ENCODE peak calls at places on chromosomes 7 and 10, in nine cellular contexts. I is Panc1, Q is HCT116, O is HL-60, G is A549, A is K562, N is HepG2, Z is SK-N-SH, E is GM12878. M is an unnamed sample.

GRCh38 chr7:20598479-20599419 is 16.7 kb upstream of the ABCB5 start:
- DNase-seq in N (peak; percentile 35), G (peak; percentile 71), O (peak; percentile 54), I (peak; percentile 67), Z (peak; percentile 59), A (peak; percentile 27), E (peak; percentile 43), Q (peak; percentile 48), M (peak; percentile 75)

GRCh38 chr10:101602767-101603398 is 14.8 kb downstream of the DPCD start:
- DNase-seq in O (peak; percentile 62), E (peak; percentile 40), I (peak; percentile 70), N (peak; percentile 70), Z (peak; percentile 84), Q (peak; percentile 71), G (peak; percentile 79), A (peak; percentile 72), M (peak; percentile 95)

GRCh38 chr10:88227342-88228018 is 355.6 kb downstream of the RNLS start:
- DNase-seq in Z (peak; percentile 26), A (no peak), G (peak; percentile 19), E (no peak), O (no peak), Q (no peak), N (no peak), I (no peak), M (no peak)

GRCh38 chr7:102220929-102221850 is 65.5 kb upstream of the SH2B2 start:
- DNase-seq in A (no peak), E (no peak), Q (no peak), N (no peak), I (no peak), G (no peak), Z (no peak), O (no peak), M (no peak)

GRCh38 chr7:74479961-74480829 is 26.5 kb downstream of the GTF2IRD1 start:
- DNase-seq in G (no peak), I (no peak), O (no peak), N (peak; percentile 62), Q (no peak), A (no peak), E (no peak), Z (peak; percentile 95), M (peak; percentile 89)

GRCh38 chr10:112421731-112422130 is 25.0 kb downstream of the ZDHHC6 start:
- DNase-seq in Z (no peak), Q (no peak), N (no peak), I (no peak), O (no peak), A (no peak), E (no peak), G (no peak), M (no peak)

GRCh38 chr10:132432176-132432540 is 35.2 kb downstream of the PWWP2B start:
- DNase-seq in O (no peak), G (no peak), E (no peak), A (no peak), I (no peak), Q (no peak), N (no peak), Z (peak; percentile 28), M (no peak)

GRCh38 chr7:67525588-67525987 is 529.0 kb downstream of the TYW1 start:
- DNase-seq in A (no peak), N (no peak), Z (no peak), I (no peak), E (no peak), Q (no peak), O (no peak), G (no peak), M (no peak)

GRCh38 chr7:113321201-113321600 is 202.8 kb upstream of the SMIM30 start:
- DNase-seq in Q (no peak), G (no peak), E (no peak), A (no peak), O (no peak), Z (no peak), I (no peak), N (no peak), M (no peak)

GRCh38 chr7:107788662-107789061 is 14.4 kb downstream of the SLC26A3 start:
- DNase-seq in I (no peak), G (no peak), Q (no peak), O (no peak), N (no peak), A (no peak), E (no peak), Z (no peak), M (no peak)

GRCh38 chr10:49408437-49409306 is 12.8 kb upstream of the DRGX start:
- DNase-seq in Z (no peak), Q (peak; percentile 16), G (no peak), E (no peak), A (peak; percentile 71), N (peak; percentile 20), I (no peak), O (peak; percentile 28), M (peak; percentile 74)

GRCh38 chr7:50449501-50449880 is 659 bp downstream of the FIGNL1 start:
- DNase-seq in Q (no peak), Z (no peak), N (no peak), E (no peak), A (no peak), G (no peak), I (no peak), O (no peak), M (no peak)

GRCh38 chr7:155188357-155188756 is 109.3 kb upstream of the INSIG1 start:
- DNase-seq in Z (no peak), N (no peak), Q (no peak), A (no peak), G (no peak), O (no peak), E (no peak), I (no peak), M (no peak)

DNA sequence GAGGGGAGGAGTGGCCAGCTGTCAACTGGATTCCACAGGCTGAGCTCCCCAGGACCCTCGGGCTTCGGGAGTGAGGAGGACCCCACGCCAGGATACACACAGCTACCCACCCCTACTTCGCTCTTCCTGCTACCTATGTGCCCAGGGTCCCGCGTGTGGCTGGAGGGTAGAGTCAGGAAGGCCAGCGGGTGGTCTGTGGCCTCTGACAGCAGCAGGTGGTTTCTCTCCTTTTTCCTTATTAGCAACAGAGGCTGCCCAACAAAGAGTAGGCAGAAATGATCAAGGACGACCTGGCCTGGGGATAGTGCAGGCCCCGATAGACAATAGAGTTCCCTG is 1.1 kb upstream of the KCNMA1 start:
- DNase-seq in G (no peak), I (no peak), E (no peak), Q (no peak), N (no peak), O (no peak), Z (no peak), A (no peak), M (peak; percentile 23)
- H3K27ac ChIP-seq in G (peak overlapping the region; percentile 83), I (peak overlapping the region; percentile 59), E (no peak overlapping the region), Q (no peak overlapping the region), N (no peak overlapping the region), O (no peak overlapping the region), Z (no peak overlapping the region), A (no peak overlapping the region), M (no peak overlapping the region)

GRCh38 chr10:125190414-125190813 is 30.1 kb upstream of the CTBP2 start:
- DNase-seq in E (no peak), G (no peak), O (no peak), A (no peak), I (no peak), N (no peak), Q (no peak), Z (no peak), M (no peak)

GRCh38 chr10:125187238-125188194 is 27.2 kb upstream of the CTBP2 start:
- DNase-seq in E (no peak), N (no peak), Z (no peak), I (no peak), O (no peak), G (no peak), Q (no peak), A (no peak), M (no peak)

GRCh38 chr10:125186431-125187170 is 26.2 kb upstream of the CTBP2 start:
- DNase-seq in G (no peak), Z (no peak), A (no peak), Q (no peak), E (no peak), N (no peak), I (no peak), O (no peak), M (no peak)

GRCh38 chr10:125190961-125191360 is 30.6 kb upstream of the CTBP2 start:
- DNase-seq in O (no peak), Z (no peak), Q (no peak), A (no peak), I (no peak), G (no peak), E (no peak), N (no peak), M (no peak)

DNA sequence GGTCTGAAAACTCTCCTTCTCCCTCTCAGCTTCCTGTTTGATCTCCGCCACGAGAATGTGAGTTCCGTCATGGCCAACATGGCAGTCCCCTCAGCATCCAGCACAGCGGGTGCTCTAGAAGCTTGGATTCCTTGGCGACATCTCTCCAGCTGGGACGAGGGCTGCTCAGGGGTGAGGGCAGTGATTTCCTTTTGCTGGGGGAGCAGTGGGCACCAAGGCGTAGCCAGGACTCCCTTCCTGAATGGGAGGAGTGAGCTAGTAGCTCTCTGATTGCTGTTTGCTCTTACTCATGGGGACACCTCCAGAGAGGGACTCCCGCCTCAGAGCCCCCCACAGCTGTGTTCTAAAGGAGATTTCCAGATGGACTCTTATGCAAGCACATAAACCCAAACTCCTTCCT is 28.8 kb upstream of the CTBP2 start:
- DNase-seq in E (no peak), O (no peak), N (no peak), G (no peak), A (no peak), Z (no peak), I (no peak), Q (no peak), M (no peak)
- TF ChIP-seq REST in E (no peak), O (no peak), N (no peak), G (no peak), A (no peak), Z (no peak), I (no peak), Q (no peak), M (no peak)

GRCh38 chr10:50416181-50416824 is 165.0 kb upstream of the ASAH2 start:
- DNase-seq in G (peak; percentile 49), E (no peak), Q (no peak), N (no peak), A (no peak), O (no peak), Z (peak; percentile 17), I (no peak), M (no peak)
- H3K27ac ChIP-seq in G (no peak overlapping the region), E (peak overlapping the region; percentile 79), Q (no peak overlapping the region), N (peak overlapping the region; percentile 48), A (peak overlapping the region; percentile 75), O (no peak overlapping the region), Z (no peak overlapping the region), I (no peak overlapping the region), M (no peak overlapping the region)

DNA sequence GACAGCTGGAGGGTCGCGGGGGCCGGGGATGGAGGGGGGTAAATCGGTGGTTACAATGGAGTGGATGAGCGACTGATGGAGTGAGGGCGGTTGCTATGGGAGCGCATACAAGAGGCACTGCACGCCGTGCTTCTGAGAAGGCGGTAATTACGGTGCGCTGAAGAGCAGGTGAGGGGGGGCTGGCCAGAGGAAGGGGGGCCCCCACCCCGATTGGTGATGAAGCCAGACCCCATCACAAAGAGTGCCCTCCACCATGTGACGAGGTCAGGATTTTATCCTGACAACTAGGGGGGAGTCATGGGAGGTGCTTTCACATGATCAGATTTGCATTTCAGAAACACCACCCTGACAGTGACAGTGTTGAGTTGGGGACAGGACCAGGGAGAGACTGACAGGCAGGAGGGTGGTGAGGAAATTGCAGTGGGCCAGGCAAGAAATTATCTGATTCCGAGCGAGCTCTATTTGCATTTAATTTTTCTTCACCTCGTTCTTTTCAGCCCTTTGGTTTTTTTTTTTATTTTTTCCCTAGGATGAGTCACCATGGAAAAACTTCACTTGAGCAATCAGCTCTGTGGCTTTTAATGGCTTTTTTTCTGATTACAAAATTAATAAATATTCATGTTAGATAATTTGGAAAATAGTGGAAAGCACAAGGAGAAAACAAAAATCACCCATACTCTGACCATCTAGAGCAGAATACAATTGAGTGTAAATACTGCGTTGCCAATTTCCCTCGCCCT is 7.9 kb downstream of the CPA5 start:
- DNase-seq in G (no peak), I (no peak), Q (no peak), A (no peak), E (no peak), Z (peak; percentile 19), N (no peak), O (no peak), M (no peak)
- TF ChIP-seq REST in G (no peak), I (no peak), Q (no peak), A (no peak), E (no peak), Z (no peak), N (no peak), O (no peak), M (no peak)

M was measured in GM23338.